ENCODE peak calls at places on chromosome 3, in six cellular contexts. M is spleen; W is endodermal cell; D is HCT116; G is pancreas; E is CD8-positive, alpha-beta T cell. K is an unnamed sample.

GRCh38 chr3:121834079-121834730 is 655 bp downstream of the IQCB1 start:
- DNase-seq in M (no peak), W (no peak), D (no peak), G (no peak), E (no peak), K (peak; percentile 9)

GRCh38 chr3:23816721-23817120 is 11.0 kb downstream of the UBE2E1 start:
- DNase-seq in M (no peak), W (no peak), D (no peak), G (no peak), E (no peak), K (no peak)

GRCh38 chr3:154779571-154779970 is 300.5 kb upstream of the MME start:
- DNase-seq in M (no peak), W (no peak), D (no peak), G (no peak), E (no peak), K (no peak)

GRCh38 chr3:27729325-27729724 is 7.2 kb upstream of the EOMES start:
- DNase-seq in M (no peak), W (peak; percentile 85), D (no peak), G (no peak), E (no peak), K (no peak)

GRCh38 chr3:62445267-62445666 is 71.9 kb upstream of the FEZF2 start:
- DNase-seq in M (no peak), W (no peak), D (no peak), G (no peak), E (no peak), K (peak; percentile 14)

GRCh38 chr3:73499787-73500186 is 125.0 kb downstream of the PDZRN3 start:
- DNase-seq in M (no peak), W (no peak), D (no peak), G (no peak), E (no peak), K (no peak)

GRCh38 chr3:11727207-11727606 is 83.5 kb upstream of the VGLL4 start:
- DNase-seq in M (no peak), W (no peak), D (no peak), G (no peak), E (no peak), K (no peak)

GRCh38 chr3:156321934-156322333 is 201.6 kb downstream of the KCNAB1 start:
- DNase-seq in M (no peak), W (no peak), D (no peak), G (no peak), E (no peak), K (no peak)

GRCh38 chr3:45679805-45680204 is 9.4 kb upstream of the SACM1L start:
- DNase-seq in M (no peak), W (peak; percentile 79), D (no peak), G (no peak), E (no peak), K (no peak)

GRCh38 chr3:176561826-176562225 is 635.5 kb downstream of the TBL1XR1 start:
- DNase-seq in M (no peak), W (no peak), D (no peak), G (no peak), E (no peak), K (no peak)

GRCh38 chr3:113295463-113295862 is 84.1 kb downstream of the BOC start:
- DNase-seq in M (no peak), W (no peak), D (no peak), G (no peak), E (no peak), K (no peak)

GRCh38 chr3:141523615-141524375 is 37.0 kb downstream of the RASA2 start:
- DNase-seq in M (no peak), W (no peak), D (no peak), G (no peak), E (no peak), K (no peak)

GRCh38 chr3:134077649-134078081 is 47.9 kb upstream of the SLCO2A1 start:
- DNase-seq in M (peak; percentile 54), W (peak; percentile 6), D (no peak), G (no peak), E (no peak), K (no peak)

GRCh38 chr3:52498134-52499054 is 3.3 kb downstream of the STAB1 start:
- DNase-seq in M (peak; percentile 86), W (no peak), D (no peak), G (no peak), E (no peak), K (no peak)

GRCh38 chr3:99846472-99846871 is 28.8 kb downstream of the CMSS1 start:
- DNase-seq in M (no peak), W (no peak), D (no peak), G (no peak), E (no peak), K (no peak)

GRCh38 chr3:78764634-78765033 is 1003.2 kb downstream of the ROBO1 start:
- DNase-seq in M (no peak), W (no peak), D (no peak), G (no peak), E (no peak), K (no peak)

GRCh38 chr3:185729335-185729715 is 95.5 kb downstream of the IGF2BP2 start:
- DNase-seq in M (no peak), W (no peak), D (no peak), G (no peak), E (no peak), K (no peak)

GRCh38 chr3:134009345-134010000 is 20.3 kb downstream of the SLCO2A1 start:
- DNase-seq in M (no peak), W (no peak), D (no peak), G (no peak), E (no peak), K (no peak)

GRCh38 chr3:124854027-124854426 is 33.1 kb downstream of the ITGB5 start:
- DNase-seq in M (no peak), W (no peak), D (no peak), G (no peak), E (no peak), K (no peak)

GRCh38 chr3:136277634-136278033 is 27.5 kb downstream of the PCCB start:
- DNase-seq in M (no peak), W (peak; percentile 84), D (no peak), G (peak; percentile 72), E (no peak), K (no peak)

GRCh38 chr3:64696896-64697295 is 9.1 kb upstream of the ADAMTS9 start:
- DNase-seq in M (no peak), W (no peak), D (no peak), G (no peak), E (no peak), K (no peak)

GRCh38 chr3:187183210-187183862 is 13.9 kb upstream of the RTP1 start:
- DNase-seq in M (no peak), W (peak; percentile 64), D (no peak), G (no peak), E (no peak), K (no peak)

GRCh38 chr3:134600166-134600670 is 50.6 kb downstream of the KY start:
- DNase-seq in M (no peak), W (no peak), D (no peak), G (no peak), E (no peak), K (no peak)

DNA sequence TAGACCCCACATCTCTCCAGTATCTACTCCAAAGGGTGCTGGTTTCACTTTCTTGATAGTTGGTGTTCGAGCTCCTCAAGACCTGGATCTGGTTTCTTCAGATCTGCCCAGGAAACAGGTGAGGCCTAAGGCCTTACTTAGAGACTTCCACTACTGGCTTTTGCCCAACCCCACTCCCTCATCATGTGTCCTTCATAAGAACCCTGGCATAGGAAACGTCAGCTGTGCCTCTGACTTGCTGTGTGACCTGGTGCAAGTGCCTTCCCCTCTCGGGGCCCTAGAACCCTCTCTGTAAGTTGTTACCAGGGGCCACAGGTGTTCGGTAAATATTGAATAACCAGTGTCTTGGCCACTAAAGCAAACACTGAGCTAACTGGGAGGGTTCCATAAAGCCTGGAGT is 3.9 kb downstream of the OXTR start:
- DNase-seq in M (no peak), W (peak; percentile 15), D (no peak), G (no peak), E (no peak), K (no peak)
- H3K4me3 ChIP-seq in M (no peak overlapping the region), W (no peak overlapping the region), D (no peak overlapping the region), G (no peak overlapping the region), E (no peak overlapping the region), K (no peak overlapping the region)

GRCh38 chr3:128486157-128486691 is 6.8 kb downstream of the GATA2 start:
- DNase-seq in M (no peak), W (no peak), D (no peak), G (no peak), E (no peak), K (no peak)

GRCh38 chr3:128486692-128487537 is 6.1 kb downstream of the GATA2 start:
- DNase-seq in M (peak; percentile 75), W (peak; percentile 83), D (no peak), G (peak; percentile 82), E (no peak), K (no peak)

GRCh38 chr3:128484404-128485282 is 8.4 kb downstream of the GATA2 start:
- DNase-seq in M (peak; percentile 56), W (peak; percentile 68), D (no peak), G (no peak), E (no peak), K (no peak)

GRCh38 chr3:128483657-128484403 is 9.2 kb downstream of the GATA2 start:
- DNase-seq in M (peak; percentile 78), W (peak; percentile 78), D (no peak), G (no peak), E (no peak), K (no peak)

GRCh38 chr3:128485283-128486156 is 7.5 kb downstream of the GATA2 start:
- DNase-seq in M (peak; percentile 62), W (no peak), D (no peak), G (peak; percentile 77), E (no peak), K (no peak)
- H3K4me1 ChIP-seq in M (peaks cover 100% of the 10 kb centered on the region), W (peaks cover 13% of the 10 kb centered on the region), D (peaks cover 24% of the 10 kb centered on the region), G (no peaks in the 10 kb centered on the region), E (peaks cover 52% of the 10 kb centered on the region), K (peaks cover 58% of the 10 kb centered on the region)

GRCh38 chr3:32146669-32147315 is 40.4 kb downstream of the GPD1L start:
- DNase-seq in M (no peak), W (peak; percentile 38), D (no peak), G (no peak), E (no peak), K (no peak)

GRCh38 chr3:32143849-32144757 is 37.7 kb downstream of the GPD1L start:
- DNase-seq in M (no peak), W (peak; percentile 76), D (peak; percentile 73), G (no peak), E (peak; percentile 31), K (peak; percentile 46)

GRCh38 chr3:32148356-32148755 is 41.9 kb downstream of the GPD1L start:
- DNase-seq in M (no peak), W (peak; percentile 25), D (no peak), G (no peak), E (no peak), K (no peak)

GRCh38 chr3:32147935-32148334 is 41.5 kb downstream of the GPD1L start:
- DNase-seq in M (no peak), W (peak; percentile 51), D (no peak), G (no peak), E (no peak), K (no peak)

DNA sequence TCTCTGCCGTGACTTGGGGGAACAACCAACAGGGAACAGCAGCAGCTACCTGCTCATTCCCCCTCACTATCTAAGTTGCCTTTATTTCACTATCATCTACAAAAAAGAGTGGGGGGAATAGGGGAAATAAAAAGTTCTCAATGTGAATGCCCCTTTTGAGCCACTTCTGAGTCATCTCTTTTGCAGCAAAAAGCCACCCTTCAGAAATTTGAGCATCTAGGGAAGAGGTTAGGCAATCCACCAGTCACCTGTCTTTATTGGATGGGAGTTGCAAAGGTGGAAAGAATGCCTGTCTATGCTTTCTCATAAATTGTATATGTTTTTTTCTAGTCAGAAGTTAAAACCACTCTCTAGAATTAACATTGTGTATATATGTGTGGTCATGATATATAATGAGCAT is 41.1 kb downstream of the GPD1L start:
- DNase-seq in M (no peak), W (peak; percentile 33), D (no peak), G (no peak), E (no peak), K (no peak)
- H3K27ac ChIP-seq in M (no peak overlapping the region), W (no peak overlapping the region), D (no peak overlapping the region), G (no peak overlapping the region), E (no peak overlapping the region), K (no peak overlapping the region)

GRCh38 chr3:16908006-16908405 is 23.3 kb downstream of the PLCL2 start:
- DNase-seq in M (no peak), W (no peak), D (no peak), G (no peak), E (no peak), K (no peak)
- H3K4me3 ChIP-seq in M (no peak overlapping the region), W (no peak overlapping the region), D (no peak overlapping the region), G (no peak overlapping the region), E (no peak overlapping the region), K (no peak overlapping the region)

K was measured in CD4-positive, alpha-beta memory T cell.